ENCODE peak calls at places on chromosomes 7 and 10, in six cellular contexts. J, L, B, K, P and O are unnamed samples. For H3K27me3, the result is how much of the 10 kb centered on the place peaks cover.

GRCh38 chr10:60359066-60359465 is 30.6 kb downstream of the ANK3 start:
- DNase-seq in J (no peak), L (no peak), B (no peak), K (no peak), P (no peak), O (no peak)

GRCh38 chr10:36721851-36722250 is 403.5 kb upstream of the ANKRD30A start:
- DNase-seq in J (no peak), L (no peak), B (no peak), K (no peak), P (no peak), O (no peak)

GRCh38 chr10:87058171-87058570 is 36.5 kb downstream of the GLUD1 start:
- DNase-seq in J (no peak), L (no peak), B (no peak), K (no peak), P (no peak), O (no peak)

GRCh38 chr7:147711429-147711828 is 879.1 kb upstream of the C7orf33 start:
- DNase-seq in J (no peak), L (no peak), B (no peak), K (no peak), P (no peak), O (no peak)

GRCh38 chr10:126439947-126440346 is 51.7 kb upstream of the ADAM12 start:
- DNase-seq in J (no peak), L (no peak), B (no peak), K (peak), P (no peak), O (peak)

GRCh38 chr7:36309716-36310115 is 79.9 kb upstream of the ANLN start:
- DNase-seq in J (peak), L (no peak), B (no peak), K (no peak), P (no peak), O (no peak)

GRCh38 chr10:117419921-117420320 is 44.7 kb upstream of the PDZD8 start:
- DNase-seq in J (no peak), L (no peak), B (no peak), K (peak), P (no peak), O (no peak)

GRCh38 chr7:47091141-47091540 is 490.8 kb downstream of the TNS3 start:
- DNase-seq in J (no peak), L (no peak), B (no peak), K (no peak), P (no peak), O (no peak)

GRCh38 chr10:121159670-121160069 is 308.5 kb downstream of the WDR11 start:
- DNase-seq in J (no peak), L (no peak), B (no peak), K (peak), P (no peak), O (no peak)

GRCh38 chr10:110279062-110279986 is 25.4 kb downstream of the SMNDC1 start:
- DNase-seq in J (peak), L (peak), B (no peak), K (peak), P (peak), O (peak)

GRCh38 chr10:17787087-17787942 is 21.8 kb upstream of the MRC1 start:
- DNase-seq in J (no peak), L (no peak), B (no peak), K (peak), P (no peak), O (peak)

GRCh38 chr7:6422926-6423632 is 24.7 kb downstream of the DAGLB start:
- DNase-seq in J (peak), L (no peak), B (no peak), K (no peak), P (no peak), O (no peak)

GRCh38 chr7:111528331-111528730 is 34.0 kb downstream of the IMMP2L start:
- DNase-seq in J (no peak), L (no peak), B (peak), K (no peak), P (no peak), O (no peak)

GRCh38 chr10:98244586-98244985 is 23.4 kb downstream of the LOXL4 start:
- DNase-seq in J (no peak), L (no peak), B (no peak), K (no peak), P (no peak), O (peak)

GRCh38 chr7:15035814-15036213 is 133.3 kb upstream of the DGKB start:
- DNase-seq in J (no peak), L (no peak), B (no peak), K (no peak), P (no peak), O (no peak)

GRCh38 chr7:17902599-17902998 is 37.7 kb downstream of the SNX13 start:
- DNase-seq in J (no peak), L (no peak), B (no peak), K (no peak), P (no peak), O (no peak)

GRCh38 chr10:117175215-117175900 is 21.9 kb upstream of the KCNK18 start:
- DNase-seq in J (no peak), L (peak), B (peak), K (peak), P (peak), O (no peak)

GRCh38 chr7:495761-496321 is 23.8 kb downstream of the PDGFA start:
- DNase-seq in J (no peak), L (peak), B (no peak), K (no peak), P (no peak), O (no peak)

GRCh38 chr10:123139165-123139520 is 3.4 kb downstream of the HMX3 start:
- DNase-seq in J (no peak), L (no peak), B (no peak), K (no peak), P (no peak), O (no peak)

GRCh38 chr7:136887317-136887716 is 18.9 kb downstream of the CHRM2 start:
- DNase-seq in J (no peak), L (no peak), B (no peak), K (peak), P (no peak), O (no peak)

GRCh38 chr7:139718859-139719258 is 58.9 kb downstream of the HIPK2 start:
- DNase-seq in J (no peak), L (no peak), B (no peak), K (no peak), P (no peak), O (no peak)

GRCh38 chr7:108178393-108178792 is 48.2 kb upstream of the LAMB4 start:
- DNase-seq in J (peak), L (peak), B (no peak), K (peak), P (no peak), O (no peak)

GRCh38 chr7:152760384-152761115 is 998 bp downstream of the ACTR3B start:
- DNase-seq in J (no peak), L (no peak), B (no peak), K (no peak), P (no peak), O (no peak)

GRCh38 chr7:107234436-107234835 is 65.6 kb downstream of the HBP1 start:
- DNase-seq in J (no peak), L (no peak), B (no peak), K (no peak), P (no peak), O (no peak)

GRCh38 chr10:32971536-32972091 is 13.6 kb upstream of the ITGB1 start:
- DNase-seq in J (peak), L (peak), B (no peak), K (no peak), P (no peak), O (no peak)

GRCh38 chr10:116038259-116038658 is 234.7 kb downstream of the GFRA1 start:
- DNase-seq in J (no peak), L (peak), B (no peak), K (no peak), P (no peak), O (peak)

GRCh38 chr10:63667596-63667995 is 146.4 kb downstream of the REEP3 start:
- DNase-seq in J (no peak), L (no peak), B (no peak), K (no peak), P (no peak), O (no peak)

GRCh38 chr7:96823274-96823673 is 113.6 kb upstream of the SEM1 start:
- DNase-seq in J (no peak), L (no peak), B (no peak), K (peak), P (no peak), O (no peak)

GRCh38 chr7:49187543-49188268 is 263.4 kb downstream of the CDC14C start:
- DNase-seq in J (no peak), L (no peak), B (no peak), K (no peak), P (no peak), O (no peak)

GRCh38 chr10:373015-373414 is 237.8 kb downstream of the ZMYND11 start:
- DNase-seq in J (no peak), L (no peak), B (no peak), K (no peak), P (no peak), O (no peak)

GRCh38 chr10:87918254-87918859 is 54.9 kb downstream of the PTEN start:
- DNase-seq in J (no peak), L (no peak), B (no peak), K (no peak), P (no peak), O (no peak)

GRCh38 chr10:49761789-49762565 is at the start of gene OGDHL:
- DNase-seq in J (peak), L (peak), B (peak), K (peak), P (peak), O (peak)

DNA sequence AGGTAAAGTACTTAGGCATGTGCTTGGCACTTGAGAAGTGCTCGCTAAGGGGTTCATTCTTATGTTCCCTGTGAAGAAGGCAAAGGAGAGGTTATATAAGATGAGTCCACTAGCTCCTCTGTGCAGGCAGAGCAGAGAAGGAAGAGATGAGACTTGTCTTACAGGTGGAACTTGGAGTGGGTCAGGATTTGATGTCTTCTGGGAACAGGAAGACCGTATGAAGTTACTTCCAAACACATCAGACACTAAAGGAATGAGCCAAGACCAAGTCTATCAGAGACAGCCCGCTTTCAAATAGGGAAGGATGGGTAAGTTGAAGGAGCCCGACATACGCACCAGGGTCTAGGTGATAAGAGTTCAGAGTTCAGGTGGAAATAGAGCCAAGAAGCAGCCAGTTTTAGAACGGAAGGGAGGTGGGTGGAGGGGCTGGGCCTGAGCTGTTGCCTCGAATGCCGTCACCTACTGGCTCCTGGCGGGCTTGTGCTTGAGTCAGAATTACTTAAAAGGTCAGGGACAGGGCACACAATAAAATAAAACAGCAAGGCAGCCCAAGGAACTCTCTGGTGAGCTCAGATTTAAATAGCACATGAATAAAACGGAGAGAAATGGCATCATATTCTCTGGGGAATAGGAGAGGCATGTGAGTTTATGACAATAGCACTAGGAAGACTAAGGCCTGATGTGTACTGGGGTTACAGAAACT is 56.1 kb upstream of the GRB10 start:
- DNase-seq in J (no peak), L (peak), B (no peak), K (no peak), P (no peak), O (peak)
- H3K27me3 ChIP-seq in J (under half), L (under half), B (under half), K (under half), P (under half), O (under half)

DNA sequence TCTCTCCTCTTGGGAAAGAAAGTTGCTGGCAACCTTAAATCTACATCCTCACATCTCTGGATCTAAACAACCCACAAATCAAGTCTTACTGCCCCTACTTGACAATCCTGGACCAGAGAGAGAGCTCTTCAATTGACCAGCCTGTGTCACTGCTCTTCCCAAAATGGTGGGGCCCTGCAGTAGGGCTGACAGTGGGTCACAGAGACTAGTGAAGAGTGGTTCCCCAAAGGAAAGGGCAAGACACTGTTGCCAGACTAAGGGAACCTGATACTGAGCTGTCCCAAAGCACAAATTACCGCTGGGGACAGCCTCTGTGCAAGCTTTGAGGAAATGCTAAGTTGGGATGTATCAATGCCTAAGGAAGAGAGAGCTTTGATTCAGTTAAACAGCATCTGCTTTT is 4.5 kb upstream of the GPRIN2 start:
- DNase-seq in J (no peak), L (no peak), B (no peak), K (no peak), P (no peak), O (no peak)
- H3K27me3 ChIP-seq in J (under half), L (under half), B (under half), K (under half), P (under half), O (under half)

DNA sequence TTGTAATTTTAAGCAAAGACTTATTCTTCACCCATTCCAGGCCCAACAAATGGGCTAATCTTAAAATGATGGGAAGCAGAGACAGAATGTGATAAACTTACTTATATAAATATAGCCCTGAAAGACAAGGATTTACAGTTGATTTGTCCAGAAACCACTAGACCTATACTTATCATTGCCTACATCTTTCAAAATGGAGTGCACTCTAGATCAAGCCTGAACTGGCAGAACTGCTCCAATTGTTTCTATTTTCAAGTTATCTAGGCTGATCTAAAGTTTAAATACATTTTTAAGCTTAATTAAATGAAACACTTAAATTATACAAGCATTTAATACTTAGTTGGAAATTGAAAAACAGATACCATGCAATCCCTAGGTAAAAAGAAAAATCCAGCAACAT is 24.9 kb upstream of the PALS2 start:
- DNase-seq in J (no peak), L (no peak), B (no peak), K (no peak), P (no peak), O (no peak)
- H3K27me3 ChIP-seq in J (under half), L (under half), B (under half), K (under half), P (under half), O (under half)

GRCh38 chr7:1602386-1602785 is 32.6 kb upstream of the PSMG3 start:
- DNase-seq in J (no peak), L (no peak), B (no peak), K (no peak), P (no peak), O (no peak)
- H3K27me3 ChIP-seq in J (under half), L (under half), B (under half), K (under half), P (under half), O (under half)

DNA sequence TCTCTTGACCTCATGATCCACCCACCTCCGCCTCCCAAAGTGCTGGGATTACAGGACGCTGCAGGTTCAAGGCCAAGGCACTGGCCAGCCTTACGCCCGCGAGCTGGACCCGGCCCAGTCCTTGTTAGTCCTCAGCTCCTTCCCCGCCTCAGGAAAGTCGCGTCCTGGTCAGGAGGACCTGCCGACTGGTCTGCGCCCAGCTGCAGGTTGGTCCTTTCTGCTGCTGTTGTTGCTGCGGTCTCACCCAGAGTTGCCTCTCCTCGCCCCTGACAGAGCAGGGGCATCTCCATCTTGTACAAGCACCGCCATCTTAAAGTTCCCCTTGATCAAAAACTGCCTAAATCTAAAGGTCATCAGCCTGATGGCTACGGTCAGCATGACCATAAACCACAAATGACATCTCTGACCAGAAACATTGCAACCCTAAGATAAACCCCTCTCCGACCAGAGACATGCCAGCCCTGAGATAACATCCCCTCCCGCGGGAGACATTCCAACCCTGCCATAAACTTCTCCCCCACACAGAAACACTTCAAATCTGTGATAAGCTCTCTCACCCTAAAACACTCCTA is 13.9 kb upstream of the BMS1 start:
- DNase-seq in J (no peak), L (no peak), B (no peak), K (no peak), P (no peak), O (no peak)
- H3K27me3 ChIP-seq in J (under half), L (under half), B (under half), K (under half), P (under half), O (under half)

GRCh38 chr7:155802906-155803417 is 9.3 kb downstream of the SHH start:
- DNase-seq in J (no peak), L (no peak), B (no peak), K (no peak), P (no peak), O (no peak)

GRCh38 chr7:155804897-155805825 is 7.1 kb downstream of the SHH start:
- DNase-seq in J (peak), L (peak), B (peak), K (peak), P (peak), O (peak)

GRCh38 chr7:155805826-155806095 is 6.5 kb downstream of the SHH start:
- DNase-seq in J (no peak), L (no peak), B (no peak), K (no peak), P (no peak), O (no peak)

GRCh38 chr7:155803418-155804376 is 8.6 kb downstream of the SHH start:
- DNase-seq in J (peak), L (peak), B (no peak), K (no peak), P (no peak), O (peak)

GRCh38 chr7:155804431-155804831 is 7.8 kb downstream of the SHH start:
- DNase-seq in J (no peak), L (no peak), B (no peak), K (no peak), P (no peak), O (no peak)
- H3K27me3 ChIP-seq in J (half or more), L (under half), B (under half), K (under half), P (under half), O (under half)

DNA sequence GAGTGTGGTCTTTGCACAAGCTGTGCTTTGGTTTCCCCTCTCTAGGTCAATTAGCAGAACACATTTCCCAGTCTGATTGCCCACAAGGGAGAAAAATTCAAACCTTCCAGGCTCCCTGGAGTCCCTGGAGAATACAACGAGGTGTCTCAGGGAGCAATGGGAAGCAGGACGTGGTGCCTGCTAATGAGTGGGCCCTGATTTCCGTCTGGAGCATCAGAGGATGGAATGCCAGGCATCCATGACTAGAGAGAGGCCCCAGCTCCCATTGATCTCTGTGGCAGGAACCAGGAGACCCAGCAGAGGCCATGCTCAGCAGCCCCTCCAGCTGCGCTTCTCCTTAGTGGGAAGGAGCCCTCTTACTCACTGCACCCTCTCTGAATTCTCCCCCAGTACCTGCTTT is 33.2 kb upstream of the TLX1 start:
- DNase-seq in J (no peak), L (no peak), B (no peak), K (no peak), P (no peak), O (no peak)
- H3K27me3 ChIP-seq in J (under half), L (under half), B (under half), K (under half), P (under half), O (under half)

GRCh38 chr10:71551970-71552369 is 155.2 kb downstream of the CDH23 start:
- DNase-seq in J (no peak), L (no peak), B (no peak), K (no peak), P (no peak), O (no peak)
- H3K27me3 ChIP-seq in J (under half), L (under half), B (under half), K (under half), P (under half), O (under half)

GRCh38 chr7:64884085-64884912 is 18.8 kb upstream of the ZNF273 start:
- DNase-seq in J (no peak), L (no peak), B (no peak), K (no peak), P (no peak), O (no peak)

GRCh38 chr7:64884913-64885370 is 18.1 kb upstream of the ZNF273 start:
- DNase-seq in J (peak), L (no peak), B (no peak), K (no peak), P (no peak), O (no peak)

GRCh38 chr7:64886956-64887545 is 16.0 kb upstream of the ZNF273 start:
- DNase-seq in J (peak), L (no peak), B (no peak), K (no peak), P (no peak), O (no peak)

GRCh38 chr7:64887756-64888508 is 15.1 kb upstream of the ZNF273 start:
- DNase-seq in J (peak), L (peak), B (no peak), K (no peak), P (peak), O (no peak)

DNA sequence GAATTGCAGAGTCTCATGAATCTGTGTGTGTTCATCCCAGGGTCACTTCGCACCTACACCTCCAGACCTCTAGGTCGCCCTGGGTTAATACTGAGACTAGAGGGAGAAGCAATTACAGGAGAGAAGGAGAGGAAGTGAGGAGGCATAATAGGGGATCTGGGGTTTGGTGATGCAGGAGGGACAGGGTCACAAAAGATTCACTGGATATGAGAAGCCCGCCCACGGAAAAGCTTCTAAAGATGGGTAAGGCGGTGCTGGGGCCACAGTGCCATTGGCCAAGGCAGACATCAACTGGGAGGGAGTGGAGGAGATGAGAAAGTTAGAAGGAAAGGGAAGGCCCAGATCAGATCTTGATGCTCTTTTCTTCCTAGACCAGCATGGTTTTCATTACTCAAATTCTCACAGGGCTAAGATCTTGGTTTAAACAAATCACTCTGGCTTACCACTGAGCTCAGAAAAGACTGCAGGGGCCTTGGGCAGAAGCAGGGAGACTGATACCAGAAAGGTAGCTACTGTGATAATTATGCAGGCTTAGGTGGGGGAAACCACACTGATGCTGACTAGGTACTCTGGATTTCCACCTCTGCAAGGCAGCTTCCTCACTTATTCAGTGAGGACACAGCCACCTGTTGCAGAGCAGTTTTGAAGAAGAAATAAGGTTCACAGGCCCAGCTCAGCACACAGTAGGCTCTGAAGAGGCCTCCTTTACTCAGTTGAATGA is 17.4 kb upstream of the ZNF273 start:
- DNase-seq in J (no peak), L (no peak), B (no peak), K (no peak), P (no peak), O (no peak)
- H3K27me3 ChIP-seq in J (under half), L (under half), B (under half), K (under half), P (under half), O (under half)